ENCODE peak calls at places on chromosomes 5 and 9, in eight cellular contexts. B, K, Q, U, M, O, L and J are unnamed samples. For H3K9me3, the result is how much of the 10 kb centered on the place peaks cover.

GRCh38 chr5:126851441-126852103 is 74.6 kb downstream of the LMNB1 start:
- DNase-seq in K (no peak), M (no peak), O (peak), L (no peak), B (no peak), U (no peak), Q (no peak), J (no peak)

GRCh38 chr5:50922942-50923767 is 256.7 kb downstream of the PARP8 start:
- DNase-seq in K (no peak), O (no peak), Q (no peak), L (no peak), M (no peak), U (peak), B (no peak), J (no peak)

GRCh38 chr9:18473551-18474279 is at the start of gene ADAMTSL1:
- DNase-seq in U (peak), O (no peak), M (peak), Q (peak), L (no peak), B (peak), K (peak), J (no peak)

GRCh38 chr5:168867271-168867670 is 288.1 kb upstream of the PANK3 start:
- DNase-seq in M (no peak), L (no peak), U (no peak), Q (no peak), K (no peak), O (no peak), B (no peak), J (no peak)

GRCh38 chr5:74956278-74956677 is 90.1 kb upstream of the FAM169A start:
- DNase-seq in B (no peak), L (no peak), K (no peak), O (no peak), M (no peak), Q (no peak), U (no peak), J (no peak)

GRCh38 chr9:1354066-1354465 is 303.9 kb downstream of the DMRT2 start:
- DNase-seq in B (no peak), Q (no peak), U (no peak), O (no peak), L (no peak), K (no peak), M (no peak), J (no peak)

GRCh38 chr5:59128646-59129290 is 545.9 kb downstream of the RAB3C start:
- DNase-seq in U (no peak), M (no peak), K (no peak), O (no peak), B (no peak), L (no peak), Q (no peak), J (no peak)

GRCh38 chr9:128124451-128124850 is 3.1 kb downstream of the PTGES2 start:
- DNase-seq in O (no peak), Q (no peak), U (peak), B (no peak), L (no peak), M (no peak), K (no peak), J (no peak)

GRCh38 chr5:13860176-13860575 is 84.3 kb downstream of the DNAH5 start:
- DNase-seq in U (no peak), B (no peak), Q (no peak), M (no peak), O (no peak), K (no peak), L (no peak), J (no peak)

GRCh38 chr5:141877478-141878185 is 578 bp downstream of the PCDH1 start:
- DNase-seq in U (no peak), M (peak), Q (no peak), B (no peak), L (no peak), O (no peak), K (no peak), J (peak)

GRCh38 chr5:97553829-97554452 is 370.9 kb upstream of the RIOK2 start:
- DNase-seq in O (no peak), L (no peak), K (peak), M (no peak), B (peak), Q (no peak), U (no peak), J (no peak)

GRCh38 chr9:125421591-125422181 is 160.1 kb downstream of the GAPVD1 start:
- DNase-seq in O (no peak), M (no peak), U (no peak), L (no peak), Q (no peak), B (no peak), K (no peak), J (no peak)

GRCh38 chr5:36820900-36821299 is 55.7 kb upstream of the NIPBL start:
- DNase-seq in K (no peak), B (no peak), U (no peak), L (no peak), O (no peak), Q (no peak), M (peak), J (no peak)

GRCh38 chr9:109889456-109889855 is 109.5 kb downstream of the PALM2AKAP2 start:
- DNase-seq in K (no peak), U (no peak), Q (no peak), L (no peak), B (no peak), M (no peak), O (no peak), J (peak)

GRCh38 chr9:4491621-4491975 is 1.3 kb downstream of the SLC1A1 start:
- DNase-seq in K (no peak), O (no peak), B (no peak), L (no peak), U (no peak), Q (no peak), M (no peak), J (no peak)

GRCh38 chr5:149724130-149724850 is 5.8 kb upstream of the PPARGC1B start:
- DNase-seq in L (no peak), B (no peak), K (no peak), Q (no peak), U (no peak), M (no peak), O (no peak), J (peak)

GRCh38 chr5:167595196-167595595 is 696.2 kb upstream of the WWC1 start:
- DNase-seq in O (no peak), K (no peak), L (no peak), Q (no peak), U (no peak), B (no peak), M (no peak), J (no peak)

GRCh38 chr9:69527454-69527853 is 144.7 kb downstream of the APBA1 start:
- DNase-seq in K (no peak), O (no peak), B (no peak), M (no peak), U (no peak), Q (no peak), L (no peak), J (no peak)

GRCh38 chr5:132566657-132567056 is 9.9 kb downstream of the RAD50 start:
- DNase-seq in M (no peak), L (no peak), Q (no peak), K (no peak), O (no peak), B (no peak), U (no peak), J (no peak)

GRCh38 chr5:35819656-35820055 is 37.0 kb upstream of the IL7R start:
- DNase-seq in B (no peak), O (no peak), K (no peak), L (no peak), Q (no peak), U (no peak), M (no peak), J (no peak)
- H3K27ac ChIP-seq in B (no peak), O (no peak), K (no peak), L (no peak), Q (no peak), U (no peak), M (no peak), J (peak)

GRCh38 chr5:9201011-9201410 is 344.9 kb downstream of the SEMA5A start:
- DNase-seq in M (no peak), K (no peak), Q (no peak), L (no peak), O (no peak), B (no peak), U (no peak), J (no peak)
- H3K9me3 ChIP-seq in M (under half), K (under half), Q (under half), L (under half), O (under half), B (under half), U (under half), J (under half)

DNA sequence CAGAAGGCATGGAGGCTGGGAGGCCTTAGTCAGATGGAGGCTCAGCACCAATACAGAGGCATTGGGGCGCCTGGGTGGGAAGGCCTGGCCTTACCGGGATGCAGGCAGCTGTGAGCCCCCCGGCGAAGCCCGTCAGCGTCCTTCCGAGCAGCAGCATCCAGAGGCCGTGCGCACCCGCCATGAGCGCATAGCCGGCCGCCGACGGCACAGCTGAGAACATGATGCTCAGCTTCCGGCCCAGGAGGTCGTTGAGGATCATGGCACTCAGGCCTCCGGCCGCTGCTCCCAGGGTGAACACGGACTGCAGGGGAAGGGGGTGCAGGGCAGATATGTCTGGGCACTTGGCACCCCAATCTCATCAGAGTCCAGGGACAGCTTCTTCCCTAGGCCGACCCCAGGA is 2.0 kb downstream of the SLC2A6 start:
- DNase-seq in B (no peak), M (no peak), O (no peak), Q (no peak), L (no peak), K (no peak), U (no peak), J (no peak)
- H3K4me3 ChIP-seq in B (no peak), M (no peak), O (no peak), Q (no peak), L (no peak), K (no peak), U (no peak), J (no peak)

DNA sequence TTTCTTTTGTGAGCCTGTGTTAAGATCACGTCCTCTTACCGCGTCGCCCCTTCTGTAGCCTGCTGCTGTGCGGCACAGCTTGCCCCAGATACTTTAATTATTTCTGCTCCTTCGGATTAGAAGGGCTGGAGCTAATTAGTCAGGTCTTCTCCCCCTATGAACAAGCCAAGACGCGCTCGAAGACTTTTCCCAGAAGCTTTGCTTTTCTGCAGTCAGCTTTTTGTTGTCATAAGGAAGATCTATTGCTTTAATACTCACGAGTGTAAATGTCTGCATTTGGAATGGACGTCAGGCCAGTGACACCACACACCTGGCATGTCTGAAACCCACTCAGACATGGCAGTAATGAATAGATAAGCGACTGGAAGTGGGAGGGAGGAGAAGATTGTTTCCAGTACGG is 37.0 kb downstream of the PRUNE2 start:
- DNase-seq in Q (no peak), B (no peak), O (no peak), U (no peak), L (no peak), M (peak), K (peak), J (no peak)
- H3K27ac ChIP-seq in Q (peak), B (no peak), O (peak), U (no peak), L (no peak), M (no peak), K (no peak), J (no peak)

GRCh38 chr9:137711678-137712105 is 92.9 kb downstream of the EHMT1 start:
- DNase-seq in Q (no peak), O (no peak), K (no peak), M (no peak), L (no peak), B (no peak), U (no peak), J (no peak)
- H3K9me3 ChIP-seq in Q (under half), O (under half), K (under half), M (under half), L (under half), B (under half), U (under half), J (under half)

DNA sequence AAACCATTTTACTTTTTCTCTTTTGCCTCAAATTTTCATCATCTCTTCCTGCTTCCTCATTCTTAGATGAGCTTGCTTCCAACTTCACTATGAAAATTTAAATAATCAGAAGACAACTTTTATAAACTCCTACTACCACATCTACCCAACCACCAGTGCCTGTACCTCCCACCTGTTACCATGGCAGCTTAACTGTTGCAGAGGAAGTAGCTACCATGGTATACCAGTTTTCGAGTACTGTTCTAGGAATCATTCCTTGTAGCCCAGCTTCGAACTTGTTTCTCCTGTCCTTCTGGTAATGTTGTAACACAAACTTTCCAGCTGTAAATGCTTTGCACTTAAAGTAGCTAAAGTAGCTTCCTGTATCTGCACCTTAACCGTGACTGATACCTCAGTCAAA is 266.8 kb upstream of the NREP start:
- DNase-seq in O (no peak), K (no peak), Q (no peak), U (no peak), L (no peak), B (no peak), M (no peak), J (no peak)
- H3K4me3 ChIP-seq in O (no peak), K (no peak), Q (no peak), U (no peak), L (no peak), B (no peak), M (no peak), J (no peak)